ENCODE peak calls at places on chromosomes 6 and 20, in seven cellular contexts. U is cardiac muscle cell; F is uterus; D is transverse colon; I is psoas muscle; G is HCT116; H is CD4-positive, CD25-positive, alpha-beta regulatory T cell. M is an unnamed sample. For H3K4me1, the result is how much of the 10 kb centered on the place peaks cover.

GRCh38 chr6:133707456-133707855 is 181.5 kb upstream of the TCF21 start:
- DNase-seq in U (no peak), F (no peak), D (no peak), I (no peak), G (no peak), H (no peak), M (no peak)

GRCh38 chr6:107704377-107705013 is 119.6 kb downstream of the SCML4 start:
- DNase-seq in U (peak), F (peak), D (no peak), I (no peak), G (peak), H (no peak), M (no peak)

GRCh38 chr20:32004963-32005362 is 5.3 kb upstream of the CCM2L start:
- DNase-seq in U (no peak), F (no peak), D (no peak), I (no peak), G (peak), H (no peak), M (no peak)

GRCh38 chr6:25288518-25288917 is 9.3 kb downstream of the CARMIL1 start:
- DNase-seq in U (no peak), F (no peak), D (no peak), I (no peak), G (no peak), H (no peak), M (no peak)

GRCh38 chr6:113755449-113756289 is 101.5 kb upstream of the MARCKS start:
- DNase-seq in U (no peak), F (no peak), D (peak), I (no peak), G (no peak), H (no peak), M (no peak)

GRCh38 chr6:29631860-29632731 is 887 bp downstream of the GABBR1 start:
- DNase-seq in U (peak), F (peak), D (peak), I (peak), G (no peak), H (peak), M (peak)

GRCh38 chr6:108948252-108948651 is 100.0 kb downstream of the ARMC2 start:
- DNase-seq in U (no peak), F (no peak), D (no peak), I (no peak), G (no peak), H (no peak), M (no peak)

GRCh38 chr6:28809947-28810654 is 113.7 kb downstream of the TRIM27 start:
- DNase-seq in U (peak), F (no peak), D (no peak), I (no peak), G (no peak), H (no peak), M (no peak)

GRCh38 chr20:47432251-47433210 is 69.2 kb upstream of the NCOA3 start:
- DNase-seq in U (no peak), F (no peak), D (no peak), I (no peak), G (peak), H (no peak), M (no peak)

GRCh38 chr20:24497851-24498250 is 28.4 kb downstream of the SYNDIG1 start:
- DNase-seq in U (peak), F (no peak), D (no peak), I (no peak), G (no peak), H (no peak), M (no peak)

GRCh38 chr6:149887343-149887742 is 10.6 kb downstream of the RAET1E start:
- DNase-seq in U (no peak), F (no peak), D (no peak), I (no peak), G (no peak), H (no peak), M (no peak)

GRCh38 chr6:125956506-125957390 is at the start of gene HINT3:
- DNase-seq in U (peak), F (peak), D (peak), I (peak), G (peak), H (peak), M (peak)

GRCh38 chr6:29531668-29532067 is 27.9 kb downstream of the UBD start:
- DNase-seq in U (no peak), F (no peak), D (no peak), I (no peak), G (no peak), H (no peak), M (no peak)

GRCh38 chr6:117677553-117678131 is 2.4 kb downstream of the NUS1 start:
- DNase-seq in U (no peak), F (no peak), D (no peak), I (no peak), G (no peak), H (no peak), M (no peak)
- H3K4me1 ChIP-seq in U (under half), F (under half), D (under half), I (under half), G (under half), H (half or more), M (under half)

GRCh38 chr6:52594216-52594615 is 17.4 kb upstream of the TRAM2 start:
- DNase-seq in U (no peak), F (no peak), D (no peak), I (no peak), G (no peak), H (no peak), M (no peak)

GRCh38 chr6:52596371-52597028 is 19.6 kb upstream of the TRAM2 start:
- DNase-seq in U (no peak), F (no peak), D (no peak), I (no peak), G (no peak), H (no peak), M (no peak)

GRCh38 chr6:52595000-52595795 is 18.3 kb upstream of the TRAM2 start:
- DNase-seq in U (no peak), F (peak), D (peak), I (no peak), G (no peak), H (no peak), M (peak)

GRCh38 chr6:52597738-52598122 is 20.9 kb upstream of the TRAM2 start:
- DNase-seq in U (no peak), F (no peak), D (no peak), I (no peak), G (no peak), H (no peak), M (no peak)

DNA sequence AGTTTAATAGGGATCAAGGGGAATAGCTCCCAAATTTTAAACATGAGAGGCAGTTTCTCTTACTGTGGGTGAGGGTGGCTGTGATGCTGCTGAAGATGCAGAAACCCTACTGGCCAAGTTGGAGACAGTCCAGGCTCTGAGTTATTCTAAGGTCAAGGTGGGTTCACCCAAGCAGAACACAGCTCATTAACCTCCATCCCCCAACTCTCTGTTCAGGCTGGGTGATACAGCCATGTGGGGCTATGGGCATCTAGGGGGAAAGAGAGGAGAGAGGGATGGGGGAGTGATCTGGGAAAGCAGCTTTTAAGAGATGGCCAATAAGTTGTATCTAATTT is 18.9 kb upstream of the TRAM2 start:
- DNase-seq in U (no peak), F (no peak), D (no peak), I (no peak), G (no peak), H (no peak), M (no peak)
- H3K4me3 ChIP-seq in U (no peak), F (no peak), D (no peak), I (no peak), G (no peak), H (no peak), M (no peak)

GRCh38 chr6:157519255-157520116 is 138.5 kb downstream of the ZDHHC14 start:
- DNase-seq in U (no peak), F (no peak), D (no peak), I (no peak), G (no peak), H (no peak), M (no peak)
- H3K4me1 ChIP-seq in U (under half), F (under half), D (under half), I (under half), G (under half), H (under half), M (under half)

GRCh38 chr6:683742-684440 is 9.0 kb downstream of the EXOC2 start:
- DNase-seq in U (peak), F (no peak), D (peak), I (no peak), G (no peak), H (no peak), M (no peak)
- H3K4me3 ChIP-seq in U (no peak), F (peak), D (peak), I (peak), G (no peak), H (peak), M (no peak)

M was measured in Peyer's patch.